ENCODE peak calls at places on chromosomes 6 and 20, in four cellular contexts. V, M, H and J are unnamed samples.
A peak's percentile ranks its signal among the peaks of the same experiment; 100 is the strongest.

GRCh38 chr6:51613558-51613957 is 473.9 kb downstream of the PKHD1 start:
- DNase-seq in V (no peak), M (no peak), H (no peak), J (no peak)

GRCh38 chr6:46378161-46378881 is 112.9 kb downstream of the RCAN2 start:
- DNase-seq in V (no peak), M (no peak), H (no peak), J (no peak)

GRCh38 chr20:46512943-46513844 is at the start of gene ZNF334:
- DNase-seq in V (peak; percentile 33), M (peak; percentile 47), H (peak; percentile 70), J (no peak)

GRCh38 chr20:50186151-50186885 is 4.3 kb upstream of the CEBPB start:
- DNase-seq in V (peak; percentile 99), M (peak; percentile 87), H (peak; percentile 95), J (peak; percentile 97)

GRCh38 chr6:109455502-109456282 is at the start of gene MICAL1:
- DNase-seq in V (peak; percentile 54), M (peak; percentile 63), H (peak; percentile 90), J (peak; percentile 71)

GRCh38 chr6:130215526-130215925 is 7.2 kb downstream of the SAMD3 start:
- DNase-seq in V (no peak), M (no peak), H (no peak), J (no peak)

GRCh38 chr6:43829470-43829869 is 59.5 kb downstream of the VEGFA start:
- DNase-seq in V (no peak), M (no peak), H (no peak), J (no peak)

GRCh38 chr6:16470502-16471221 is 232.3 kb downstream of the GMPR start:
- DNase-seq in V (no peak), M (no peak), H (no peak), J (peak; percentile 58)

GRCh38 chr20:14336667-14337066 is 745 bp downstream of the FLRT3 start:
- DNase-seq in V (no peak), M (no peak), H (no peak), J (peak; percentile 61)

GRCh38 chr6:156395276-156395675 is 381.9 kb upstream of the ARID1B start:
- DNase-seq in V (no peak), M (no peak), H (no peak), J (peak; percentile 11)

GRCh38 chr20:8721098-8721497 is 347.8 kb upstream of the PLCB4 start:
- DNase-seq in V (no peak), M (peak; percentile 38), H (no peak), J (peak; percentile 75)

GRCh38 chr6:76682842-76683241 is 610.4 kb upstream of the IMPG1 start:
- DNase-seq in V (no peak), M (no peak), H (no peak), J (no peak)

DNA sequence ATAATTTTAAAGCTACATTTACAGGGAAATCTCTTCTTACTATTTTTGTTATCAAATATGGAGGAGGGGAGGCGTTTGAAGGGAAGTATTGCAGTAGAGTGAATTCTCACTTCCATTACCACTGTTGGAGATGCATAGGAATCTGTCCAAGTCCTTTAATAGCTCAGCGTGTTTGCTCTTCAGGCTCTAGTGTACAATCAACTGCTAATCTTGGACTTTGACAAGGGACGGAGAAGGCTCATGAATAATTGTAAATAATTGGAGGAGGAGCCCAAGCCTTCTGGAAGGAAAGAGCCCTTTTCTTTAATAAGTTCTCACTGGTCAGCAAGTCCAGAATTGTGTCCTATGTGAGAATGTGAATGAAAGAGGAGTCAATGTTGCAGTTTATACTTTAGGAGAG is 16.2 kb upstream of the TSBP1 start:
- DNase-seq in V (no peak), M (no peak), H (no peak), J (no peak)
- H3K27ac ChIP-seq in V (no peak overlapping the region), M (no peak overlapping the region), H (no peak overlapping the region), J (no peak overlapping the region)

DNA sequence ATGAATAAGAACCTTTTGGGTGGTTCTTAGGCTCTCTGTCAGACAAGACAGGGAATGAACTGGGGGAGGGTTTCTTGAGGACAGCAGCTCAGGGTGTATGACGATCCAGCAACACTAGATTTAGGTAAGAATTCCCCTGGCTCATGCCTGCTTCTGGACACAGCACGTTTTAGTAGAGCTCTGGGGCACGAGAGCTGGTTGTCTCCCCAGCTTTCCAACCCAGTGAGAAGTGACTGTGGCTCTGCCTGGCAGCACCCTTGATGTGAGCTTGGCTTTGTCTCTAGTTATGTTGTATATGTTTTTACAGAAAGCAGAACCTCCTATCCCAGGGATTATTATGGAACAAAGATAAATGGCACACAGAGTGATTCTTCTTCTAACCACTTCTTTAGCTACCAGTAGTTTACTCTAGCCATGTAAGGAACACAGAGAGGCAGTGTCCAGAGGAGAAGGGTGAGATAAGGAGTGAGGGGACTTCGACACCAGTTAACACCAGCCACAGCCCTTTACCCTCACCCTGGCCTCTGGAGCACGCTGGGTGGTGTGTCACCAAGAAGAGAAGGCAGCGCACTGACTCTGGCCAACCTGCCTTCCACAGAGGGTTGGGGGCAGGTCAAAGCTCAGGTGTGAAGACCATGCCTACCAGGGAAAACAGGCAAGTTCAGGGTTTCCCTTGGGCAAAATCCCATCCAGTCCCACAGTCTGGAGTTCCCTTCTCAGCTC is 3.9 kb downstream of the APOBEC2 start:
- DNase-seq in V (no peak), M (no peak), H (no peak), J (no peak)
- H3K27ac ChIP-seq in V (no peak overlapping the region), M (peak overlapping the region; percentile 90), H (no peak overlapping the region), J (no peak overlapping the region)

DNA sequence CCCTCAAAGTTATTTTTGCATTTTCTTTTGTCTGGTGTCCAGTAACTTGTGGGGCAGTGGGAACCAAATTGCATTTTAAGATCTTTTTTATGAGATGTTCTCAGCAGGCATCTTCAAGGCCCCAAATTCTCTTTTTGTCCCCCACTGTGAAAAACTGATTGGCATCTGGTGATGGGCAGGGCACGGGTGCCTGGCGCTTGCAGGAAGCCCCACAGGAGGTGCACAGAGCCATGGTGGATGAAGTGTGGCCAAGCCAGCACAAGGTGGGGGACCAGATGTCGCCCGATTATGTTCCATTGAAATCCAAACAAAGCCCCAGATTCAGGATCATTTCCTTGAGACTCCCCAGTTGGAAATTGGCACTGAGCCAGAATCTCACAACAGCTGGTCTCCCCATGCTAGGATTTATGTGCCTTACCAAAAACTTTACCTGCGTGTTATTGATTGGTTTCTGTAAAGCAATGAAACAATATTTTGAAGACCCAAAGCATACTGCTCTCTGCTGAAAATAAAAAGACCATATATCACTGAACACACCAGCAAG is 186.1 kb downstream of the ADAT2 start:
- DNase-seq in V (no peak), M (no peak), H (no peak), J (peak; percentile 71)
- H3K27ac ChIP-seq in V (no peak overlapping the region), M (no peak overlapping the region), H (no peak overlapping the region), J (no peak overlapping the region)

GRCh38 chr6:148934534-148934933 is 187.7 kb downstream of the UST start:
- DNase-seq in V (no peak), M (peak; percentile 25), H (peak; percentile 73), J (no peak)
- H3K27ac ChIP-seq in V (no peak overlapping the region), M (no peak overlapping the region), H (peak overlapping the region; percentile 25), J (no peak overlapping the region)

GRCh38 chr20:48295445-48295903 is 510.2 kb upstream of the SULF2 start:
- DNase-seq in V (no peak), M (peak; percentile 22), H (no peak), J (peak; percentile 93)

GRCh38 chr20:48294196-48294595 is 508.9 kb upstream of the SULF2 start:
- DNase-seq in V (no peak), M (no peak), H (no peak), J (no peak)

GRCh38 chr20:48292806-48293205 is 507.5 kb upstream of the SULF2 start:
- DNase-seq in V (no peak), M (no peak), H (no peak), J (no peak)

GRCh38 chr20:48295966-48296421 is 510.7 kb upstream of the SULF2 start:
- DNase-seq in V (no peak), M (no peak), H (no peak), J (peak; percentile 59)

GRCh38 chr20:48294942-48295341 is 509.7 kb upstream of the SULF2 start:
- DNase-seq in V (no peak), M (no peak), H (no peak), J (peak; percentile 43)
- H3K27ac ChIP-seq in V (no peak overlapping the region), M (peak overlapping the region; percentile 45), H (peak overlapping the region; percentile 33), J (peak overlapping the region; percentile 67)

GRCh38 chr6:9266741-9267140 is 831.4 kb upstream of the SLC35B3 start:
- DNase-seq in V (no peak), M (no peak), H (no peak), J (no peak)

GRCh38 chr6:9272671-9273070 is 837.3 kb upstream of the SLC35B3 start:
- DNase-seq in V (no peak), M (no peak), H (no peak), J (no peak)
- H3K27ac ChIP-seq in V (no peak overlapping the region), M (no peak overlapping the region), H (no peak overlapping the region), J (no peak overlapping the region)

GRCh38 chr6:121828567-121828966 is 393.1 kb downstream of the GJA1 start:
- DNase-seq in V (no peak), M (no peak), H (no peak), J (no peak)

GRCh38 chr6:121826156-121826810 is 390.8 kb downstream of the GJA1 start:
- DNase-seq in V (no peak), M (no peak), H (no peak), J (no peak)

DNA sequence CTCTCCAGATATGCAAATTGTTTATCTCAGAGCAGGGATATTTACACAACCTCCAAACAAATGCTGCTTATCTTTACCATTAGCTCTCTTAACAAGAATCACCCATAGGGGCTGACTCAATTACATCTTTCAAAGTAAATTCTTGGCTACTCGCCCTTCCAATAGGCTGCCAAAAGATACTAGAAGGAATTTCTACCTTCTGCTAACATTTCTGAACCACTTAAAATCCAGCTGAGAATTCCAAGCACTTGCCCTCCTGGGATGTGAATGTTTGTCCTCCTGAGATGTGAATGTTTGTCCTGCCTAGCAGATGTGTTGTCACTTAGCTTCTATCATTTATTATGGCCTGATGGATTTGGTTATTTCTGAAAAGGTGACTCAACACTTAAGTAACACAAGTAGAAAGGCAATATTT is 388.0 kb downstream of the GJA1 start:
- DNase-seq in V (no peak), M (no peak), H (no peak), J (no peak)
- H3K27ac ChIP-seq in V (no peak overlapping the region), M (no peak overlapping the region), H (no peak overlapping the region), J (no peak overlapping the region)